ENCODE peak calls at places on chromosome 1, in eight cellular contexts. One of them, this sample, is unnamed.

GRCh38 chr1:155200920-155201319 is 6.8 kb downstream of the THBS3 start:
- DNase-seq in IMR-90: no peak
- DNase-seq in cardiac fibroblast: no peak
- DNase-seq in stimulated activated CD4-positive, alpha-beta T cell treated with anti-CD3 and anti-CD28 coated beads, Interleukin-4, amount 100 ng/mL, for 4 hours: no peak
- DNase-seq in NT2/D1: no peak
- DNase-seq in NCI-H446 treated with DMSO at 0.1 percent for 48 hours: no peak
- DNase-seq in activated CD4-positive, CD25-positive, alpha-beta regulatory T cell: no peak
- DNase-seq in C1 segment of cervical spinal cord: no peak
- DNase-seq in this sample: no peak

GRCh38 chr1:198220428-198220827 is 63.6 kb downstream of the NEK7 start:
- DNase-seq in IMR-90: peak
- DNase-seq in cardiac fibroblast: peak
- DNase-seq in stimulated activated CD4-positive, alpha-beta T cell treated with anti-CD3 and anti-CD28 coated beads, Interleukin-4, amount 100 ng/mL, for 4 hours: no peak
- DNase-seq in NT2/D1: no peak
- DNase-seq in NCI-H446 treated with DMSO at 0.1 percent for 48 hours: peak
- DNase-seq in activated CD4-positive, CD25-positive, alpha-beta regulatory T cell: no peak
- DNase-seq in C1 segment of cervical spinal cord: no peak
- DNase-seq in this sample: peak

GRCh38 chr1:18953656-18954259 is 2.7 kb downstream of the IFFO2 start:
- DNase-seq in IMR-90: no peak
- DNase-seq in cardiac fibroblast: no peak
- DNase-seq in stimulated activated CD4-positive, alpha-beta T cell treated with anti-CD3 and anti-CD28 coated beads, Interleukin-4, amount 100 ng/mL, for 4 hours: no peak
- DNase-seq in NT2/D1: no peak
- DNase-seq in NCI-H446 treated with DMSO at 0.1 percent for 48 hours: no peak
- DNase-seq in activated CD4-positive, CD25-positive, alpha-beta regulatory T cell: no peak
- DNase-seq in C1 segment of cervical spinal cord: no peak
- DNase-seq in this sample: no peak

GRCh38 chr1:97761637-97762036 is 159.2 kb downstream of the DPYD start:
- DNase-seq in IMR-90: no peak
- DNase-seq in cardiac fibroblast: no peak
- DNase-seq in stimulated activated CD4-positive, alpha-beta T cell treated with anti-CD3 and anti-CD28 coated beads, Interleukin-4, amount 100 ng/mL, for 4 hours: no peak
- DNase-seq in NT2/D1: no peak
- DNase-seq in NCI-H446 treated with DMSO at 0.1 percent for 48 hours: no peak
- DNase-seq in activated CD4-positive, CD25-positive, alpha-beta regulatory T cell: no peak
- DNase-seq in C1 segment of cervical spinal cord: no peak
- DNase-seq in this sample: no peak

GRCh38 chr1:205518616-205519540 is 14.4 kb downstream of the CDK18 start:
- DNase-seq in IMR-90: no peak
- DNase-seq in cardiac fibroblast: no peak
- DNase-seq in stimulated activated CD4-positive, alpha-beta T cell treated with anti-CD3 and anti-CD28 coated beads, Interleukin-4, amount 100 ng/mL, for 4 hours: no peak
- DNase-seq in NT2/D1: no peak
- DNase-seq in NCI-H446 treated with DMSO at 0.1 percent for 48 hours: peak
- DNase-seq in activated CD4-positive, CD25-positive, alpha-beta regulatory T cell: no peak
- DNase-seq in C1 segment of cervical spinal cord: peak
- DNase-seq in this sample: no peak

GRCh38 chr1:32068891-32069590 is 3.7 kb upstream of the TMEM39B start:
- DNase-seq in IMR-90: peak
- DNase-seq in cardiac fibroblast: peak
- DNase-seq in stimulated activated CD4-positive, alpha-beta T cell treated with anti-CD3 and anti-CD28 coated beads, Interleukin-4, amount 100 ng/mL, for 4 hours: no peak
- DNase-seq in NT2/D1: no peak
- DNase-seq in NCI-H446 treated with DMSO at 0.1 percent for 48 hours: no peak
- DNase-seq in activated CD4-positive, CD25-positive, alpha-beta regulatory T cell: no peak
- DNase-seq in C1 segment of cervical spinal cord: no peak
- DNase-seq in this sample: peak

GRCh38 chr1:16631248-16632043 is 18.1 kb upstream of the NBPF1 start:
- DNase-seq in IMR-90: no peak
- DNase-seq in cardiac fibroblast: no peak
- DNase-seq in stimulated activated CD4-positive, alpha-beta T cell treated with anti-CD3 and anti-CD28 coated beads, Interleukin-4, amount 100 ng/mL, for 4 hours: no peak
- DNase-seq in NT2/D1: no peak
- DNase-seq in NCI-H446 treated with DMSO at 0.1 percent for 48 hours: no peak
- DNase-seq in activated CD4-positive, CD25-positive, alpha-beta regulatory T cell: no peak
- DNase-seq in C1 segment of cervical spinal cord: no peak
- DNase-seq in this sample: no peak

GRCh38 chr1:43056981-43057391 is 98.3 kb upstream of the SLC2A1 start:
- DNase-seq in IMR-90: peak
- DNase-seq in cardiac fibroblast: peak
- DNase-seq in stimulated activated CD4-positive, alpha-beta T cell treated with anti-CD3 and anti-CD28 coated beads, Interleukin-4, amount 100 ng/mL, for 4 hours: no peak
- DNase-seq in NT2/D1: no peak
- DNase-seq in NCI-H446 treated with DMSO at 0.1 percent for 48 hours: no peak
- DNase-seq in activated CD4-positive, CD25-positive, alpha-beta regulatory T cell: no peak
- DNase-seq in C1 segment of cervical spinal cord: no peak
- DNase-seq in this sample: peak

GRCh38 chr1:245225709-245226464 is 71.1 kb downstream of the KIF26B start:
- DNase-seq in IMR-90: no peak
- DNase-seq in cardiac fibroblast: no peak
- DNase-seq in stimulated activated CD4-positive, alpha-beta T cell treated with anti-CD3 and anti-CD28 coated beads, Interleukin-4, amount 100 ng/mL, for 4 hours: no peak
- DNase-seq in NT2/D1: no peak
- DNase-seq in NCI-H446 treated with DMSO at 0.1 percent for 48 hours: no peak
- DNase-seq in activated CD4-positive, CD25-positive, alpha-beta regulatory T cell: no peak
- DNase-seq in C1 segment of cervical spinal cord: no peak
- DNase-seq in this sample: no peak

GRCh38 chr1:179926494-179927205 is 28.0 kb upstream of the CEP350 start:
- DNase-seq in IMR-90: peak
- DNase-seq in cardiac fibroblast: peak
- DNase-seq in stimulated activated CD4-positive, alpha-beta T cell treated with anti-CD3 and anti-CD28 coated beads, Interleukin-4, amount 100 ng/mL, for 4 hours: no peak
- DNase-seq in NT2/D1: no peak
- DNase-seq in NCI-H446 treated with DMSO at 0.1 percent for 48 hours: no peak
- DNase-seq in activated CD4-positive, CD25-positive, alpha-beta regulatory T cell: no peak
- DNase-seq in C1 segment of cervical spinal cord: no peak
- DNase-seq in this sample: peak

This sample was measured in foreskin fibroblast.